ENCODE peak calls at places on chromosomes 2 and 18, in four cellular contexts. V is stimulated activated CD4-positive, alpha-beta T cell treated with anti-CD3 and anti-CD28 coated beads, Interleukin-2, amount 100 ng/mL, for 48 hours; D is activated CD8-positive, alpha-beta T cell treated with anti-CD3 and anti-CD28 coated beads, Interleukin-2, amount 10 ng/mL, durations not matched to agents 7 days and 5 days; Y is HS-5. U is an unnamed sample.

GRCh38 chr18:29145993-29146539 is 969.1 kb upstream of the CDH2 start:
- DNase-seq in D (no peak), V (no peak), Y (no peak), U (no peak)

GRCh38 chr2:111691164-111691895 is 192.7 kb downstream of the ANAPC1 start:
- DNase-seq in Y (no peak), D (no peak), V (no peak), U (no peak)

GRCh38 chr2:11634584-11634983 is 35.4 kb downstream of the NTSR2 start:
- DNase-seq in Y (no peak), D (no peak), V (no peak), U (no peak)

GRCh38 chr2:164386226-164386625 is 235.1 kb downstream of the GRB14 start:
- DNase-seq in V (no peak), Y (no peak), D (no peak), U (no peak)

GRCh38 chr18:23918395-23919032 is 96.0 kb upstream of the TTC39C start:
- DNase-seq in Y (peak), D (peak), V (peak), U (no peak)

GRCh38 chr2:62597323-62597722 is 91.3 kb upstream of the TMEM17 start:
- DNase-seq in V (no peak), D (no peak), Y (no peak), U (peak)

GRCh38 chr18:79624356-79624961 is 55.1 kb upstream of the CTDP1 start:
- DNase-seq in D (no peak), V (no peak), Y (no peak), U (no peak)

GRCh38 chr18:35215026-35215425 is 25.8 kb upstream of the ZNF397 start:
- DNase-seq in D (no peak), Y (no peak), V (no peak), U (no peak)

GRCh38 chr18:12779456-12779855 is 76.6 kb downstream of the PSMG2 start:
- DNase-seq in D (no peak), V (no peak), Y (no peak), U (no peak)

GRCh38 chr2:20302019-20302418 is 48.6 kb downstream of the PUM2 start:
- DNase-seq in Y (no peak), D (no peak), V (no peak), U (no peak)

GRCh38 chr2:64052468-64053241 is 33.4 kb upstream of the VPS54 start:
- DNase-seq in V (no peak), Y (no peak), D (peak), U (no peak)

GRCh38 chr2:180962727-180963312 is 17.6 kb upstream of the UBE2E3 start:
- DNase-seq in Y (no peak), D (no peak), V (no peak), U (no peak)

GRCh38 chr2:37635359-37636208 is 35.9 kb downstream of the CDC42EP3 start:
- DNase-seq in V (peak), D (peak), Y (no peak), U (no peak)

GRCh38 chr2:195535911-195536522 is 121.0 kb upstream of the SLC39A10 start:
- DNase-seq in V (peak), D (peak), Y (no peak), U (no peak)

GRCh38 chr2:149526689-149527088 is 60.9 kb downstream of the MMADHC start:
- DNase-seq in D (no peak), V (no peak), Y (no peak), U (no peak)

GRCh38 chr2:120894936-120895335 is 159.3 kb downstream of the GLI2 start:
- DNase-seq in D (no peak), V (no peak), Y (no peak), U (no peak)

GRCh38 chr18:75799449-75800330 is 372.2 kb upstream of the SMIM21 start:
- DNase-seq in Y (no peak), D (no peak), V (no peak), U (no peak)

GRCh38 chr2:200786826-200787225 is 24.9 kb upstream of the BZW1 start:
- DNase-seq in V (no peak), D (no peak), Y (peak), U (no peak)